ENCODE peak calls at places on chromosomes 16 and 17, in six cellular contexts. One of them, this sample, is unnamed.

GRCh38 chr17:20313891-20314290 is 153.4 kb downstream of the LGALS9B start:
- DNase-seq in HT1080: no peak
- DNase-seq in heart left ventricle: no peak
- DNase-seq in B cell: no peak
- DNase-seq in endothelial cell: no peak
- DNase-seq in stimulated activated CD8-positive, alpha-beta memory T cell treated with anti-CD3 and anti-CD28 coated beads, Interleukin-4, amount 100 ng/mL, for 4 hours: no peak
- DNase-seq in this sample: no peak

GRCh38 chr17:48002920-48003685 is 32.2 kb downstream of the CDK5RAP3 start:
- DNase-seq in heart left ventricle: no peak
- DNase-seq in B cell: no peak
- DNase-seq in endothelial cell: peak; percentile 26
- DNase-seq in stimulated activated CD8-positive, alpha-beta memory T cell treated with anti-CD3 and anti-CD28 coated beads, Interleukin-4, amount 100 ng/mL, for 4 hours: no peak
- DNase-seq in HT1080: no peak
- DNase-seq in this sample: no peak

GRCh38 chr17:59277031-59277430 is 54.4 kb upstream of the YPEL2 start:
- DNase-seq in stimulated activated CD8-positive, alpha-beta memory T cell treated with anti-CD3 and anti-CD28 coated beads, Interleukin-4, amount 100 ng/mL, for 4 hours: no peak
- DNase-seq in B cell: no peak
- DNase-seq in heart left ventricle: no peak
- DNase-seq in endothelial cell: no peak
- DNase-seq in HT1080: no peak
- DNase-seq in this sample: no peak

GRCh38 chr16:12271006-12271405 is 294.5 kb downstream of the SNX29 start:
- DNase-seq in heart left ventricle: no peak
- DNase-seq in endothelial cell: peak; percentile 37
- DNase-seq in B cell: no peak
- DNase-seq in HT1080: peak; percentile 27
- DNase-seq in stimulated activated CD8-positive, alpha-beta memory T cell treated with anti-CD3 and anti-CD28 coated beads, Interleukin-4, amount 100 ng/mL, for 4 hours: no peak
- DNase-seq in this sample: peak; percentile 55

GRCh38 chr16:57530104-57530522 is 6.3 kb downstream of the CCDC102A start:
- DNase-seq in HT1080: peak; percentile 86
- DNase-seq in stimulated activated CD8-positive, alpha-beta memory T cell treated with anti-CD3 and anti-CD28 coated beads, Interleukin-4, amount 100 ng/mL, for 4 hours: peak; percentile 52
- DNase-seq in heart left ventricle: no peak
- DNase-seq in B cell: peak; percentile 78
- DNase-seq in endothelial cell: no peak
- DNase-seq in this sample: peak; percentile 67

GRCh38 chr16:85888405-85889331 is 10.3 kb upstream of the IRF8 start:
- DNase-seq in HT1080: peak; percentile 96
- DNase-seq in B cell: peak; percentile 74
- DNase-seq in stimulated activated CD8-positive, alpha-beta memory T cell treated with anti-CD3 and anti-CD28 coated beads, Interleukin-4, amount 100 ng/mL, for 4 hours: no peak
- DNase-seq in heart left ventricle: no peak
- DNase-seq in endothelial cell: no peak
- DNase-seq in this sample: peak; percentile 61

GRCh38 chr17:65154770-65155589 is 17.8 kb downstream of the RGS9 start:
- DNase-seq in heart left ventricle: no peak
- DNase-seq in B cell: peak; percentile 51
- DNase-seq in endothelial cell: no peak
- DNase-seq in HT1080: peak; percentile 33
- DNase-seq in stimulated activated CD8-positive, alpha-beta memory T cell treated with anti-CD3 and anti-CD28 coated beads, Interleukin-4, amount 100 ng/mL, for 4 hours: no peak
- DNase-seq in this sample: peak; percentile 28

GRCh38 chr17:72822358-72823023 is 270.0 kb downstream of the SLC39A11 start:
- DNase-seq in HT1080: no peak
- DNase-seq in B cell: no peak
- DNase-seq in stimulated activated CD8-positive, alpha-beta memory T cell treated with anti-CD3 and anti-CD28 coated beads, Interleukin-4, amount 100 ng/mL, for 4 hours: no peak
- DNase-seq in endothelial cell: no peak
- DNase-seq in heart left ventricle: no peak
- DNase-seq in this sample: no peak

GRCh38 chr16:70678121-70678897 is 7.5 kb downstream of the MTSS2 start:
- DNase-seq in HT1080: no peak
- DNase-seq in heart left ventricle: no peak
- DNase-seq in B cell: no peak
- DNase-seq in stimulated activated CD8-positive, alpha-beta memory T cell treated with anti-CD3 and anti-CD28 coated beads, Interleukin-4, amount 100 ng/mL, for 4 hours: no peak
- DNase-seq in endothelial cell: no peak
- DNase-seq in this sample: no peak